ENCODE peak calls at places on chromosomes 3 and 15, in five cellular contexts. Q, X, T, M and G are unnamed samples.
A peak's percentile ranks its signal among the peaks of the same experiment; 100 is the strongest.

GRCh38 chr15:46681901-46682300 is 1035.4 kb upstream of the SEMA6D start:
- DNase-seq in Q (no peak), X (no peak), T (no peak), M (no peak), G (no peak)

GRCh38 chr3:169668081-169668956 is 4.8 kb upstream of the MECOM start:
- DNase-seq in Q (peak; percentile 50), X (no peak), T (no peak), M (peak; percentile 22), G (no peak)

GRCh38 chr3:184687363-184688049 is 24.4 kb downstream of the MAGEF1 start:
- DNase-seq in Q (peak; percentile 67), X (no peak), T (no peak), M (no peak), G (no peak)

GRCh38 chr3:15810702-15811101 is 12.9 kb upstream of the ANKRD28 start:
- DNase-seq in Q (no peak), X (no peak), T (no peak), M (no peak), G (no peak)

GRCh38 chr15:72117448-72117697 is 577 bp downstream of the MYO9A start:
- DNase-seq in Q (peak; percentile 84), X (no peak), T (peak; percentile 39), M (no peak), G (peak; percentile 54)

GRCh38 chr3:88180398-88180999 is 30.7 kb downstream of the C3orf38 start:
- DNase-seq in Q (no peak), X (peak; percentile 29), T (no peak), M (peak; percentile 1), G (no peak)

GRCh38 chr3:186413615-186414415 is 51.8 kb upstream of the DGKG start:
- DNase-seq in Q (peak; percentile 34), X (no peak), T (no peak), M (no peak), G (no peak)

GRCh38 chr3:127736801-127737539 is 64.2 kb downstream of the ABTB1 start:
- DNase-seq in Q (no peak), X (no peak), T (no peak), M (no peak), G (no peak)

GRCh38 chr3:152583913-152584312 is 251.0 kb upstream of the P2RY1 start:
- DNase-seq in Q (no peak), X (no peak), T (no peak), M (no peak), G (no peak)

GRCh38 chr3:44120721-44121582 is 120.7 kb upstream of the TOPAZ1 start:
- DNase-seq in Q (no peak), X (no peak), T (no peak), M (no peak), G (no peak)

GRCh38 chr3:140128217-140129137 is 193.5 kb downstream of the CLSTN2 start:
- DNase-seq in Q (peak; percentile 15), X (no peak), T (no peak), M (peak; percentile 55), G (no peak)

GRCh38 chr3:9194509-9195184 is 54.8 kb downstream of the SRGAP3 start:
- DNase-seq in Q (no peak), X (no peak), T (no peak), M (peak; percentile 6), G (no peak)

GRCh38 chr3:119098620-119099222 is 47.2 kb upstream of the TEX55 start:
- DNase-seq in Q (no peak), X (peak; percentile 11), T (no peak), M (no peak), G (no peak)

GRCh38 chr3:150235799-150236198 is 172.3 kb upstream of the TSC22D2 start:
- DNase-seq in Q (no peak), X (peak; percentile 68), T (no peak), M (no peak), G (no peak)

GRCh38 chr3:1805331-1805730 is 293.3 kb upstream of the CNTN4 start:
- DNase-seq in Q (no peak), X (no peak), T (no peak), M (no peak), G (no peak)

GRCh38 chr15:42611532-42611931 is 36.1 kb downstream of the STARD9 start:
- DNase-seq in Q (no peak), X (no peak), T (no peak), M (no peak), G (no peak)

GRCh38 chr3:107825556-107825955 is 265.3 kb downstream of the CD47 start:
- DNase-seq in Q (no peak), X (no peak), T (no peak), M (no peak), G (no peak)

GRCh38 chr3:141246224-141246957 is 14.8 kb downstream of the PXYLP1 start:
- DNase-seq in Q (no peak), X (no peak), T (no peak), M (no peak), G (no peak)

GRCh38 chr3:100516232-100516631 is 23.8 kb downstream of the TMEM45A start:
- DNase-seq in Q (no peak), X (no peak), T (no peak), M (no peak), G (no peak)

GRCh38 chr3:168040624-168041208 is 55.0 kb downstream of the GOLIM4 start:
- DNase-seq in Q (no peak), X (peak; percentile 80), T (no peak), M (peak; percentile 76), G (no peak)

GRCh38 chr3:124584552-124585391 is 145.5 kb upstream of the UMPS start:
- DNase-seq in Q (peak; percentile 85), X (no peak), T (peak; percentile 9), M (peak; percentile 44), G (peak; percentile 5)

GRCh38 chr3:181369637-181370036 is 342.1 kb upstream of the SOX2 start:
- DNase-seq in Q (no peak), X (no peak), T (no peak), M (no peak), G (no peak)

GRCh38 chr3:39982665-39983357 is 173.4 kb downstream of the MYRIP start:
- DNase-seq in Q (no peak), X (no peak), T (no peak), M (no peak), G (no peak)

GRCh38 chr3:64291956-64292355 is 66.7 kb upstream of the PRICKLE2 start:
- DNase-seq in Q (no peak), X (peak; percentile 87), T (no peak), M (no peak), G (no peak)

GRCh38 chr3:46705751-46706572 is 4.8 kb downstream of the TMIE start:
- DNase-seq in Q (no peak), X (peak; percentile 28), T (no peak), M (peak; percentile 5), G (no peak)

GRCh38 chr3:63870606-63871005 is 6.9 kb downstream of the ATXN7 start:
- DNase-seq in Q (no peak), X (no peak), T (no peak), M (no peak), G (no peak)

GRCh38 chr3:10551821-10552630 is 46.6 kb upstream of the ATP2B2 start:
- DNase-seq in Q (peak; percentile 27), X (peak; percentile 3), T (peak; percentile 86), M (no peak), G (peak; percentile 79)

GRCh38 chr3:191329654-191330308 is 545 bp downstream of the UTS2B start:
- DNase-seq in Q (peak; percentile 59), X (no peak), T (no peak), M (peak; percentile 53), G (no peak)

GRCh38 chr3:69290006-69290405 is 95.9 kb downstream of the FRMD4B start:
- DNase-seq in Q (peak; percentile 32), X (no peak), T (no peak), M (no peak), G (no peak)

GRCh38 chr15:68503791-68504720 is 72.1 kb upstream of the ITGA11 start:
- DNase-seq in Q (no peak), X (no peak), T (no peak), M (no peak), G (no peak)

GRCh38 chr3:132344666-132345280 is 27.6 kb downstream of the ACP3 start:
- DNase-seq in Q (no peak), X (no peak), T (no peak), M (no peak), G (no peak)

GRCh38 chr3:132641837-132642538 is 17.6 kb downstream of the ACAD11 start:
- DNase-seq in Q (no peak), X (no peak), T (no peak), M (peak; percentile 50), G (no peak)

GRCh38 chr3:169660709-169661566 is 2.6 kb downstream of the MECOM start:
- DNase-seq in Q (no peak), X (no peak), T (no peak), M (no peak), G (no peak)

GRCh38 chr3:120567370-120568197 is 28.6 kb upstream of the NDUFB4 start:
- DNase-seq in Q (no peak), X (no peak), T (no peak), M (peak; percentile 60), G (no peak)

GRCh38 chr15:68126415-68126814 is 72.3 kb downstream of the PIAS1 start:
- DNase-seq in Q (peak; percentile 32), X (no peak), T (no peak), M (no peak), G (no peak)

GRCh38 chr3:112799946-112800345 is 46.7 kb downstream of the CD200R1L start:
- DNase-seq in Q (no peak), X (no peak), T (no peak), M (no peak), G (no peak)